ENCODE peak calls at places on chromosomes 4 and X, in five cellular contexts. One of them, this sample, is unnamed.

GRCh38 chr4:1202526-1203378 is 30.4 kb upstream of the SPON2 start:
- DNase-seq in caudate nucleus: no peak
- DNase-seq in coronary artery: peak
- DNase-seq in PC-3: no peak
- DNase-seq in fibroblast of lung: no peak
- DNase-seq in this sample: no peak

GRCh38 chrX:120604359-120604782 is 470 bp downstream of the MCTS1 start:
- DNase-seq in caudate nucleus: peak
- DNase-seq in coronary artery: no peak
- DNase-seq in PC-3: peak
- DNase-seq in fibroblast of lung: peak
- DNase-seq in this sample: no peak

GRCh38 chr4:4302001-4302400 is 11.9 kb downstream of the ZBTB49 start:
- DNase-seq in caudate nucleus: no peak
- DNase-seq in coronary artery: no peak
- DNase-seq in PC-3: no peak
- DNase-seq in fibroblast of lung: no peak
- DNase-seq in this sample: no peak

GRCh38 chr4:123024710-123025109 is 102.3 kb upstream of the NUDT6 start:
- DNase-seq in caudate nucleus: no peak
- DNase-seq in coronary artery: no peak
- DNase-seq in PC-3: no peak
- DNase-seq in fibroblast of lung: no peak
- DNase-seq in this sample: no peak

GRCh38 chr4:76610751-76611150 is 175.7 kb downstream of the SHROOM3 start:
- DNase-seq in caudate nucleus: no peak
- DNase-seq in coronary artery: no peak
- DNase-seq in PC-3: no peak
- DNase-seq in fibroblast of lung: no peak
- DNase-seq in this sample: no peak

GRCh38 chrX:15903186-15903681 is 48.6 kb upstream of the AP1S2 start:
- DNase-seq in caudate nucleus: no peak
- DNase-seq in coronary artery: no peak
- DNase-seq in PC-3: no peak
- DNase-seq in fibroblast of lung: no peak
- DNase-seq in this sample: no peak

GRCh38 chr4:97589481-97590196 is 553.6 kb downstream of the STPG2 start:
- DNase-seq in caudate nucleus: no peak
- DNase-seq in coronary artery: no peak
- DNase-seq in PC-3: peak
- DNase-seq in fibroblast of lung: no peak
- DNase-seq in this sample: peak

GRCh38 chr4:26150948-26151347 is 169.9 kb upstream of the RBPJ start:
- DNase-seq in caudate nucleus: no peak
- DNase-seq in coronary artery: no peak
- DNase-seq in PC-3: peak
- DNase-seq in fibroblast of lung: peak
- DNase-seq in this sample: no peak

GRCh38 chr4:133865606-133866327 is 335.8 kb downstream of the PABPC4L start:
- DNase-seq in caudate nucleus: no peak
- DNase-seq in coronary artery: no peak
- DNase-seq in PC-3: peak
- DNase-seq in fibroblast of lung: peak
- DNase-seq in this sample: peak

GRCh38 chr4:89156515-89156914 is 45.2 kb downstream of the TIGD2 start:
- DNase-seq in caudate nucleus: no peak
- DNase-seq in coronary artery: no peak
- DNase-seq in PC-3: no peak
- DNase-seq in fibroblast of lung: no peak
- DNase-seq in this sample: no peak

GRCh38 chr4:89157488-89158024 is 46.2 kb downstream of the TIGD2 start:
- DNase-seq in caudate nucleus: no peak
- DNase-seq in coronary artery: no peak
- DNase-seq in PC-3: no peak
- DNase-seq in fibroblast of lung: no peak
- DNase-seq in this sample: no peak

GRCh38 chr4:89152972-89153371 is 41.6 kb downstream of the TIGD2 start:
- DNase-seq in caudate nucleus: no peak
- DNase-seq in coronary artery: no peak
- DNase-seq in PC-3: no peak
- DNase-seq in fibroblast of lung: no peak
- DNase-seq in this sample: no peak
- H3K27ac ChIP-seq in caudate nucleus: no peak
- H3K27ac ChIP-seq in coronary artery: no peak
- H3K27ac ChIP-seq in PC-3: no peak
- H3K27ac ChIP-seq in fibroblast of lung: no peak
- H3K27ac ChIP-seq in this sample: no peak

GRCh38 chrX:7131621-7132020 is 15.9 kb upstream of the STS start:
- DNase-seq in caudate nucleus: no peak
- DNase-seq in coronary artery: no peak
- DNase-seq in PC-3: peak
- DNase-seq in fibroblast of lung: no peak
- DNase-seq in this sample: no peak
- H3K27ac ChIP-seq in caudate nucleus: no peak
- H3K27ac ChIP-seq in coronary artery: no peak
- H3K27ac ChIP-seq in PC-3: peak
- H3K27ac ChIP-seq in fibroblast of lung: no peak
- H3K27ac ChIP-seq in this sample: peak

GRCh38 chrX:115624916-115625315 is 63.9 kb downstream of the PLS3 start:
- DNase-seq in caudate nucleus: no peak
- DNase-seq in coronary artery: no peak
- DNase-seq in PC-3: no peak
- DNase-seq in fibroblast of lung: no peak
- DNase-seq in this sample: no peak

GRCh38 chrX:115625577-115626301 is 64.8 kb downstream of the PLS3 start:
- DNase-seq in caudate nucleus: no peak
- DNase-seq in coronary artery: no peak
- DNase-seq in PC-3: no peak
- DNase-seq in fibroblast of lung: peak
- DNase-seq in this sample: no peak

GRCh38 chrX:115616943-115617563 is 56.1 kb downstream of the PLS3 start:
- DNase-seq in caudate nucleus: no peak
- DNase-seq in coronary artery: no peak
- DNase-seq in PC-3: peak
- DNase-seq in fibroblast of lung: no peak
- DNase-seq in this sample: peak

GRCh38 chrX:115622534-115622933 is 61.6 kb downstream of the PLS3 start:
- DNase-seq in caudate nucleus: no peak
- DNase-seq in coronary artery: no peak
- DNase-seq in PC-3: no peak
- DNase-seq in fibroblast of lung: no peak
- DNase-seq in this sample: no peak
- H3K27ac ChIP-seq in caudate nucleus: no peak
- H3K27ac ChIP-seq in coronary artery: peak
- H3K27ac ChIP-seq in PC-3: no peak
- H3K27ac ChIP-seq in fibroblast of lung: no peak
- H3K27ac ChIP-seq in this sample: no peak

GRCh38 chrX:73877687-73878086 is 314.7 kb downstream of the CHIC1 start:
- DNase-seq in caudate nucleus: no peak
- DNase-seq in coronary artery: no peak
- DNase-seq in PC-3: no peak
- DNase-seq in fibroblast of lung: no peak
- DNase-seq in this sample: no peak
- H3K27ac ChIP-seq in caudate nucleus: no peak
- H3K27ac ChIP-seq in coronary artery: no peak
- H3K27ac ChIP-seq in PC-3: no peak
- H3K27ac ChIP-seq in fibroblast of lung: no peak
- H3K27ac ChIP-seq in this sample: no peak

GRCh38 chrX:130079824-130080406 is 30.4 kb downstream of the ELF4 start:
- DNase-seq in caudate nucleus: peak
- DNase-seq in coronary artery: no peak
- DNase-seq in PC-3: peak
- DNase-seq in fibroblast of lung: peak
- DNase-seq in this sample: no peak
- H3K27ac ChIP-seq in caudate nucleus: no peak
- H3K27ac ChIP-seq in coronary artery: no peak
- H3K27ac ChIP-seq in PC-3: no peak
- H3K27ac ChIP-seq in fibroblast of lung: no peak
- H3K27ac ChIP-seq in this sample: no peak

DNA sequence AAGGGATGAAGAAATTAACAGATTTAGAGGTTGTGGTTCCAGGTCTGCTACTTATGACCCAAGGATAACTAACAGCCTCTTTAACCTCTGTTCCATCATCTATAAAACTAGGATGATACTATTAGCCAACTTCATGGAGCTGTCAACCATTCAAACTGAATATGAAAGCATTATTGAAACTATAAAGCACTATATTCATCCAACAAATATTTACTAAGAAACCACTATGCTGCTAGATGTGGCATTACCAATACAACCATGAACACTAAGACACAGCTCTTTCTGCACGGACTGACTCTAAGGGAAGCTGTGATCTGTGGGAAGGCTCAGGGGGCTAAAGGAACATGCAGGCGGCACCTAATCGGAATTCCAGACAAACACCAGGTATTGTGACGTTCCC is 66.0 kb downstream of the APBB2 start:
- DNase-seq in caudate nucleus: no peak
- DNase-seq in coronary artery: no peak
- DNase-seq in PC-3: no peak
- DNase-seq in fibroblast of lung: no peak
- DNase-seq in this sample: no peak
- H3K27ac ChIP-seq in caudate nucleus: peak
- H3K27ac ChIP-seq in coronary artery: no peak
- H3K27ac ChIP-seq in PC-3: no peak
- H3K27ac ChIP-seq in fibroblast of lung: no peak
- H3K27ac ChIP-seq in this sample: peak